ENCODE peak calls at places on chromosomes 2 and 18, in four cellular contexts. One of them, this sample, is unnamed.

GRCh38 chr2:194383404-194383803 is 1273.6 kb upstream of the SLC39A10 start:
- DNase-seq in stimulated activated naive CD4-positive, alpha-beta T cell treated with Interleukin-2 at 50 U/mL for 16 hours: no peak
- DNase-seq in mucosa of descending colon: no peak
- DNase-seq in HS-27A: no peak
- DNase-seq in this sample: no peak

GRCh38 chr2:106096446-106097369 is 97.4 kb downstream of the UXS1 start:
- DNase-seq in stimulated activated naive CD4-positive, alpha-beta T cell treated with Interleukin-2 at 50 U/mL for 16 hours: no peak
- DNase-seq in mucosa of descending colon: no peak
- DNase-seq in HS-27A: no peak
- DNase-seq in this sample: no peak

GRCh38 chr2:82344670-82345069 is 2040.1 kb upstream of the LRRTM1 start:
- DNase-seq in stimulated activated naive CD4-positive, alpha-beta T cell treated with Interleukin-2 at 50 U/mL for 16 hours: no peak
- DNase-seq in mucosa of descending colon: no peak
- DNase-seq in HS-27A: no peak
- DNase-seq in this sample: no peak

GRCh38 chr2:50995610-50996009 is 36.3 kb downstream of the NRXN1 start:
- DNase-seq in stimulated activated naive CD4-positive, alpha-beta T cell treated with Interleukin-2 at 50 U/mL for 16 hours: no peak
- DNase-seq in mucosa of descending colon: no peak
- DNase-seq in HS-27A: no peak
- DNase-seq in this sample: no peak

GRCh38 chr2:26640331-26640745 is 828 bp downstream of the CIB4 start:
- DNase-seq in stimulated activated naive CD4-positive, alpha-beta T cell treated with Interleukin-2 at 50 U/mL for 16 hours: no peak
- DNase-seq in mucosa of descending colon: no peak
- DNase-seq in HS-27A: peak
- DNase-seq in this sample: peak

GRCh38 chr18:22210331-22210754 is 41.0 kb downstream of the GATA6 start:
- DNase-seq in stimulated activated naive CD4-positive, alpha-beta T cell treated with Interleukin-2 at 50 U/mL for 16 hours: no peak
- DNase-seq in mucosa of descending colon: no peak
- DNase-seq in HS-27A: no peak
- DNase-seq in this sample: no peak

GRCh38 chr18:79855147-79855910 is 57.6 kb downstream of the KCNG2 start:
- DNase-seq in stimulated activated naive CD4-positive, alpha-beta T cell treated with Interleukin-2 at 50 U/mL for 16 hours: no peak
- DNase-seq in mucosa of descending colon: no peak
- DNase-seq in HS-27A: no peak
- DNase-seq in this sample: no peak

GRCh38 chr2:101205521-101205998 is 47.1 kb upstream of the CNOT11 start:
- DNase-seq in stimulated activated naive CD4-positive, alpha-beta T cell treated with Interleukin-2 at 50 U/mL for 16 hours: no peak
- DNase-seq in mucosa of descending colon: no peak
- DNase-seq in HS-27A: peak
- DNase-seq in this sample: peak

GRCh38 chr2:73925033-73925704 is 1.5 kb upstream of the DGUOK start:
- DNase-seq in stimulated activated naive CD4-positive, alpha-beta T cell treated with Interleukin-2 at 50 U/mL for 16 hours: no peak
- DNase-seq in mucosa of descending colon: peak
- DNase-seq in HS-27A: no peak
- DNase-seq in this sample: peak

This sample was measured in transverse colon.